ENCODE peak calls at places on chromosomes 13 and 19, in four cellular contexts. G, K, P and Q are unnamed samples.

GRCh38 chr13:35723061-35723461 is 246.6 kb upstream of the MAB21L1 start:
- DNase-seq in G (no peak), K (peak), P (no peak), Q (no peak)

GRCh38 chr13:63189712-63190111 is 1774.1 kb upstream of the PCDH20 start:
- DNase-seq in K (no peak), P (no peak), G (no peak), Q (no peak)

GRCh38 chr13:85772379-85772778 is 26.8 kb downstream of the SLITRK6 start:
- DNase-seq in K (no peak), P (no peak), G (no peak), Q (no peak)

GRCh38 chr13:83881917-83882625 is at the start of gene SLITRK1:
- DNase-seq in P (no peak), K (no peak), G (peak), Q (no peak)

GRCh38 chr13:60318186-60318585 is 78.8 kb upstream of the TDRD3 start:
- DNase-seq in K (no peak), G (no peak), P (no peak), Q (no peak)

GRCh38 chr13:75480691-75481175 is 1.2 kb downstream of the TBC1D4 start:
- DNase-seq in P (no peak), K (peak), G (peak), Q (no peak)

GRCh38 chr13:50463662-50464061 is 379.8 kb downstream of the DLEU7 start:
- DNase-seq in K (no peak), P (no peak), G (no peak), Q (no peak)

GRCh38 chr13:32278456-32278855 is 36.7 kb downstream of the ZAR1L start:
- DNase-seq in K (no peak), P (no peak), G (no peak), Q (no peak)

GRCh38 chr13:112522578-112522977 is 65.4 kb downstream of the TUBGCP3 start:
- DNase-seq in P (no peak), K (no peak), G (no peak), Q (no peak)

GRCh38 chr13:40269086-40269485 is 397.4 kb downstream of the FOXO1 start:
- DNase-seq in G (no peak), P (no peak), K (no peak), Q (no peak)

GRCh38 chr13:41941174-41941573 is 19.7 kb downstream of the VWA8 start:
- DNase-seq in P (no peak), K (no peak), G (no peak), Q (no peak)

GRCh38 chr13:60887711-60888110 is 490.7 kb downstream of the TDRD3 start:
- DNase-seq in K (no peak), P (no peak), G (no peak), Q (no peak)

GRCh38 chr19:54521022-54521859 is 18.6 kb downstream of the LAIR2 start:
- DNase-seq in P (no peak), K (no peak), G (peak), Q (no peak)

GRCh38 chr13:99322297-99323103 is 15.3 kb upstream of the GPR183 start:
- DNase-seq in G (peak), P (no peak), K (no peak), Q (no peak)

GRCh38 chr19:5131866-5132561 is 163.1 kb downstream of the KDM4B start:
- DNase-seq in P (no peak), G (no peak), K (no peak), Q (no peak)

GRCh38 chr19:19635313-19635702 is 7.3 kb upstream of the LPAR2 start:
- DNase-seq in K (no peak), G (no peak), P (no peak), Q (no peak)

GRCh38 chr13:51234676-51235075 is 12.5 kb downstream of the FAM124A start:
- DNase-seq in G (no peak), K (no peak), P (no peak), Q (no peak)

GRCh38 chr19:33473644-33474305 is 47.8 kb downstream of the PEPD start:
- DNase-seq in K (no peak), P (no peak), G (no peak), Q (no peak)

GRCh38 chr13:45510671-45511070 is 45.9 kb downstream of the COG3 start:
- DNase-seq in K (no peak), G (no peak), P (no peak), Q (no peak)

GRCh38 chr19:48793271-48793670 is 17.6 kb downstream of the BCAT2 start:
- DNase-seq in P (no peak), G (no peak), K (no peak), Q (no peak)

GRCh38 chr13:22009500-22009899 is 338.6 kb downstream of the FGF9 start:
- DNase-seq in K (no peak), P (no peak), G (no peak), Q (no peak)

GRCh38 chr19:40642757-40643325 is 41.7 kb downstream of the LTBP4 start:
- DNase-seq in P (no peak), G (no peak), K (no peak), Q (no peak)

GRCh38 chr13:44795176-44795575 is 194.1 kb downstream of the NUFIP1 start:
- DNase-seq in P (no peak), G (no peak), K (no peak), Q (no peak)

GRCh38 chr19:19826875-19827274 is 5.3 kb upstream of the ZNF506 start:
- DNase-seq in K (no peak), P (no peak), G (no peak), Q (no peak)

GRCh38 chr19:16115309-16116039 is 3.8 kb downstream of the RAB8A start:
- DNase-seq in P (no peak), K (no peak), G (no peak), Q (no peak)

GRCh38 chr19:1608414-1609391 is 3.4 kb upstream of the UQCR11 start:
- DNase-seq in P (no peak), K (no peak), G (peak), Q (no peak)

GRCh38 chr19:17687857-17688784 is at the start of gene UNC13A:
- DNase-seq in K (no peak), P (peak), G (peak), Q (no peak)

GRCh38 chr13:52454459-52454824 is 836 bp upstream of the CKAP2 start:
- DNase-seq in K (peak), P (no peak), G (peak), Q (no peak)

GRCh38 chr13:99261040-99261439 is 2.9 kb upstream of the GPR18 start:
- DNase-seq in G (no peak), K (no peak), P (no peak), Q (no peak)

GRCh38 chr13:108733141-108733540 is 103.7 kb downstream of the MYO16 start:
- DNase-seq in G (no peak), P (no peak), K (no peak), Q (no peak)

GRCh38 chr13:39952244-39953233 is 297.1 kb downstream of the COG6 start:
- DNase-seq in P (no peak), K (no peak), G (no peak), Q (no peak)

GRCh38 chr19:2728783-2729387 is 7.7 kb upstream of the DIRAS1 start:
- DNase-seq in P (no peak), G (no peak), K (no peak), Q (no peak)

GRCh38 chr13:29260684-29261083 is 334.8 kb downstream of the SLC7A1 start:
- DNase-seq in G (no peak), K (no peak), P (no peak), Q (no peak)